ENCODE peak calls at places on chromosome 15, in six cellular contexts. K, Y, E, F, X and T are unnamed samples.
A peak's percentile ranks its signal among the peaks of the same experiment; 100 is the strongest.

GRCh38 chr15:60651734-60652141 is 172.8 kb upstream of the ICE2 start:
- DNase-seq in E (no peak), F (no peak), Y (no peak), K (no peak), X (no peak), T (no peak)

GRCh38 chr15:80159811-80160569 is 7.2 kb downstream of the FAH start:
- DNase-seq in Y (no peak), X (no peak), E (no peak), F (no peak), K (peak; percentile 79), T (no peak)

GRCh38 chr15:46146915-46147314 is 512.1 kb downstream of the SQOR start:
- DNase-seq in K (no peak), Y (no peak), X (no peak), E (no peak), F (no peak), T (no peak)

GRCh38 chr15:90716317-90716975 is 700 bp upstream of the BLM start:
- DNase-seq in Y (no peak), F (no peak), X (no peak), K (peak; percentile 11), E (no peak), T (no peak)

GRCh38 chr15:73873889-73874511 is 636 bp downstream of the TBC1D21 start:
- DNase-seq in K (peak; percentile 57), X (peak; percentile 18), F (peak; percentile 4), Y (no peak), E (peak; percentile 58), T (no peak)

GRCh38 chr15:59830873-59831272 is 141.8 kb upstream of the BNIP2 start:
- DNase-seq in K (no peak), X (no peak), Y (no peak), F (no peak), E (no peak), T (no peak)

GRCh38 chr15:78421241-78421994 is 16.6 kb upstream of the IREB2 start:
- DNase-seq in F (no peak), X (no peak), E (peak; percentile 40), K (no peak), Y (no peak), T (no peak)

GRCh38 chr15:77508541-77509505 is 88.1 kb downstream of the HMG20A start:
- DNase-seq in K (no peak), X (no peak), Y (no peak), E (peak; percentile 19), F (peak; percentile 59), T (no peak)

GRCh38 chr15:35481064-35481463 is 64.9 kb downstream of the DPH6 start:
- DNase-seq in Y (no peak), E (no peak), X (no peak), K (no peak), F (no peak), T (no peak)

GRCh38 chr15:98649996-98650870 is 1.9 kb downstream of the IGF1R start:
- DNase-seq in X (no peak), F (peak; percentile 67), Y (peak; percentile 52), E (peak; percentile 14), K (peak; percentile 47), T (no peak)

GRCh38 chr15:63811942-63812341 is 21.8 kb downstream of the HERC1 start:
- DNase-seq in X (no peak), E (no peak), Y (no peak), F (no peak), K (no peak), T (no peak)

GRCh38 chr15:68614621-68615035 is 35.8 kb downstream of the CORO2B start:
- DNase-seq in F (no peak), K (no peak), E (peak; percentile 38), X (no peak), Y (peak; percentile 64), T (no peak)

GRCh38 chr15:77495806-77496589 is 75.3 kb downstream of the HMG20A start:
- DNase-seq in X (no peak), F (peak; percentile 16), K (no peak), Y (peak; percentile 75), E (peak; percentile 18), T (no peak)

GRCh38 chr15:45943255-45943654 is 308.4 kb downstream of the SQOR start:
- DNase-seq in F (no peak), E (no peak), Y (no peak), X (no peak), K (no peak), T (no peak)

GRCh38 chr15:58138106-58138505 is at the start of gene AQP9:
- DNase-seq in Y (no peak), F (no peak), X (no peak), K (no peak), E (no peak), T (no peak)

GRCh38 chr15:32651229-32651837 is 9.8 kb downstream of the SCG5 start:
- DNase-seq in F (peak; percentile 64), K (peak; percentile 66), E (peak; percentile 86), X (peak; percentile 46), Y (no peak), T (peak; percentile 49)

GRCh38 chr15:96345560-96346389 is 15.3 kb downstream of the NR2F2 start:
- DNase-seq in E (peak; percentile 83), K (no peak), X (no peak), Y (no peak), F (peak; percentile 74), T (no peak)

GRCh38 chr15:89912145-89912673 is 543 bp downstream of the ARPIN start:
- DNase-seq in X (peak; percentile 19), K (no peak), F (peak; percentile 51), E (peak; percentile 49), Y (peak; percentile 48), T (no peak)

GRCh38 chr15:31046759-31047359 is 54.7 kb downstream of the TRPM1 start:
- DNase-seq in X (no peak), K (no peak), E (no peak), F (no peak), Y (no peak), T (no peak)

GRCh38 chr15:101250331-101250730 is 1.5 kb downstream of the CHSY1 start:
- DNase-seq in Y (no peak), X (peak; percentile 66), K (no peak), F (no peak), E (peak; percentile 85), T (no peak)

GRCh38 chr15:48695835-48696573 is 50.5 kb upstream of the FBN1 start:
- DNase-seq in K (no peak), X (no peak), F (no peak), E (no peak), Y (no peak), T (no peak)

GRCh38 chr15:99408236-99409096 is 157.2 kb downstream of the LRRC28 start:
- DNase-seq in F (peak; percentile 15), E (peak; percentile 80), K (peak; percentile 30), X (no peak), Y (peak; percentile 71), T (no peak)

GRCh38 chr15:95559875-95560394 is 770.6 kb upstream of the NR2F2 start:
- DNase-seq in X (peak; percentile 5), F (no peak), K (no peak), E (peak; percentile 74), Y (peak; percentile 42), T (no peak)

GRCh38 chr15:90082140-90082713 is 20.0 kb downstream of the IDH2 start:
- DNase-seq in F (no peak), K (no peak), E (no peak), X (no peak), Y (no peak), T (no peak)

GRCh38 chr15:31866248-31866647 is 164.1 kb upstream of the CHRNA7 start:
- DNase-seq in F (no peak), K (no peak), Y (no peak), E (no peak), X (no peak), T (no peak)

GRCh38 chr15:98548172-98548971 is 100.0 kb upstream of the IGF1R start:
- DNase-seq in X (peak; percentile 22), Y (peak; percentile 73), F (peak; percentile 67), E (peak; percentile 64), K (no peak), T (no peak)

GRCh38 chr15:56835598-56836275 is 82.7 kb upstream of the TCF12 start:
- DNase-seq in X (no peak), Y (peak; percentile 42), K (no peak), E (peak; percentile 18), F (peak; percentile 15), T (no peak)

GRCh38 chr15:70494861-70495571 is 268.3 kb downstream of the UACA start:
- DNase-seq in F (no peak), K (no peak), E (peak; percentile 89), Y (no peak), X (peak; percentile 77), T (no peak)

GRCh38 chr15:68997930-68998777 is 16.3 kb upstream of the NOX5 start:
- DNase-seq in F (no peak), E (no peak), X (no peak), Y (no peak), K (no peak), T (no peak)

GRCh38 chr15:92886229-92886628 is 13.9 kb upstream of the CHD2 start:
- DNase-seq in X (no peak), Y (no peak), K (no peak), E (no peak), F (no peak), T (no peak)

GRCh38 chr15:43440721-43441281 is 52.2 kb downstream of the TP53BP1 start:
- DNase-seq in Y (peak; percentile 31), X (peak; percentile 75), K (peak; percentile 76), F (peak; percentile 50), E (peak; percentile 95), T (no peak)

GRCh38 chr15:47959617-47960398 is 161.0 kb upstream of the SLC24A5 start:
- DNase-seq in X (no peak), K (no peak), Y (no peak), E (no peak), F (no peak), T (no peak)

GRCh38 chr15:70249616-70250015 is 151.9 kb upstream of the TLE3 start:
- DNase-seq in K (no peak), X (no peak), F (no peak), E (no peak), Y (no peak), T (no peak)

GRCh38 chr15:92416557-92416956 is 22.9 kb downstream of the ST8SIA2 start:
- DNase-seq in E (no peak), K (no peak), F (no peak), Y (no peak), X (no peak), T (no peak)

GRCh38 chr15:25087137-25087536 is 132.3 kb downstream of the SNRPN start:
- DNase-seq in F (no peak), X (no peak), E (no peak), K (no peak), Y (no peak), T (no peak)